ENCODE peak calls at places on chromosome 7, in ten cellular contexts. D is memory B cell; M is uterus; X is kidney glomerular epithelial cell; L is activated gamma-delta T cell; H is stimulated activated CD4-positive, alpha-beta T cell treated with anti-CD3 and anti-CD28 coated beads, Interleukin-4, amount 100 ng/mL, for 48 hours; N is neural progenitor cell; W is T-helper 9 cell; E is body of pancreas; B is hypothalamus. Y is an unnamed sample.

GRCh38 chr7:101824440-101824839 is 7.0 kb downstream of the CUX1 start:
- DNase-seq in D (no peak), M (no peak), X (no peak), L (no peak), H (no peak), N (no peak), W (no peak), E (no peak), B (no peak), Y (no peak)

GRCh38 chr7:87600130-87601124 is at the start of gene ABCB1:
- DNase-seq in D (peak; percentile 31), M (peak; percentile 35), X (peak; percentile 82), L (peak; percentile 17), H (peak; percentile 43), N (peak; percentile 79), W (peak; percentile 31), E (peak; percentile 55), B (peak; percentile 1), Y (peak; percentile 74)

GRCh38 chr7:55254596-55255500 is 110.3 kb upstream of the LANCL2 start:
- DNase-seq in D (peak; percentile 69), M (peak; percentile 89), X (peak; percentile 58), L (peak; percentile 29), H (peak; percentile 58), N (peak; percentile 91), W (peak; percentile 59), E (peak; percentile 83), B (peak; percentile 74), Y (peak; percentile 98)

GRCh38 chr7:129458171-129458570 is 23.9 kb downstream of the STRIP2 start:
- DNase-seq in D (no peak), M (no peak), X (no peak), L (no peak), H (no peak), N (no peak), W (no peak), E (no peak), B (no peak), Y (no peak)

GRCh38 chr7:42432644-42433043 is 195.6 kb upstream of the GLI3 start:
- DNase-seq in D (no peak), M (no peak), X (no peak), L (no peak), H (no peak), N (no peak), W (no peak), E (no peak), B (no peak), Y (no peak)

GRCh38 chr7:30974605-30975256 is 11.0 kb downstream of the GHRHR start:
- DNase-seq in D (no peak), M (no peak), X (peak; percentile 32), L (no peak), H (peak; percentile 36), N (peak; percentile 82), W (no peak), E (peak; percentile 79), B (no peak), Y (peak; percentile 36)

GRCh38 chr7:17732083-17732482 is 208.2 kb downstream of the SNX13 start:
- DNase-seq in D (no peak), M (no peak), X (no peak), L (no peak), H (no peak), N (no peak), W (no peak), E (no peak), B (no peak), Y (no peak)

GRCh38 chr7:114533151-114533550 is 118.5 kb downstream of the FOXP2 start:
- DNase-seq in D (no peak), M (no peak), X (no peak), L (no peak), H (no peak), N (peak; percentile 3), W (no peak), E (no peak), B (no peak), Y (no peak)